ENCODE peak calls at places on chromosomes 7 and 10, in nine cellular contexts. G is gastrocnemius medialis, R is fibroblast of mammary gland, N is fibroblast of the aortic adventitia, M is tibial nerve, I is GM12865, B is hepatocyte, K is astrocyte of the spinal cord, V is choroid plexus epithelial cell. L is an unnamed sample.
A peak's percentile ranks its signal among the peaks of the same experiment; 100 is the strongest.

GRCh38 chr10:80917636-80918035 is 379.9 kb downstream of the SH2D4B start:
- DNase-seq in N (no peak), V (no peak), R (no peak), M (no peak), G (no peak), B (no peak), K (no peak), I (no peak), L (no peak)

GRCh38 chr10:100728928-100729876 is 16.2 kb upstream of the PAX2 start:
- DNase-seq in V (peak; percentile 13), B (peak; percentile 64), N (peak; percentile 18), M (no peak), I (peak; percentile 41), K (no peak), G (no peak), R (peak; percentile 19), L (peak; percentile 18)

GRCh38 chr10:46020871-46021553 is 9.4 kb downstream of the NCOA4 start:
- DNase-seq in B (no peak), G (no peak), M (no peak), R (peak; percentile 89), N (peak; percentile 80), K (peak; percentile 55), I (no peak), V (peak; percentile 95), L (peak; percentile 97)

GRCh38 chr7:7595451-7595850 is 28.8 kb downstream of the MIOS start:
- DNase-seq in M (no peak), N (peak; percentile 63), K (peak; percentile 35), I (no peak), V (peak; percentile 60), R (peak; percentile 26), B (peak; percentile 13), G (no peak), L (peak; percentile 43)

GRCh38 chr7:55539380-55539779 is 32.9 kb downstream of the VOPP1 start:
- DNase-seq in K (peak; percentile 50), G (no peak), M (no peak), B (no peak), I (peak; percentile 45), V (no peak), R (no peak), N (no peak), L (no peak)

GRCh38 chr7:17405786-17406185 is 107.3 kb downstream of the AHR start:
- DNase-seq in K (peak; percentile 89), R (peak; percentile 96), M (no peak), V (peak; percentile 96), B (peak; percentile 13), I (no peak), N (peak; percentile 91), G (no peak), L (peak; percentile 90)

GRCh38 chr7:27314111-27314510 is 71.5 kb downstream of the EVX1 start:
- DNase-seq in I (no peak), V (no peak), B (peak; percentile 12), G (no peak), R (no peak), N (no peak), K (no peak), M (no peak), L (no peak)

GRCh38 chr7:85464042-85464651 is 277.3 kb upstream of the SEMA3D start:
- DNase-seq in V (peak; percentile 19), M (no peak), R (no peak), G (no peak), B (no peak), I (no peak), N (peak; percentile 27), K (peak; percentile 19), L (no peak)

GRCh38 chr7:73718905-73719805 is at the start of gene STX1A:
- DNase-seq in R (peak; percentile 51), N (peak; percentile 58), G (peak; percentile 62), B (peak; percentile 92), M (no peak), V (peak; percentile 74), I (peak; percentile 80), K (peak; percentile 70), L (peak; percentile 64)

GRCh38 chr10:26479766-26480492 is 41.8 kb downstream of the APBB1IP start:
- DNase-seq in B (no peak), N (no peak), M (no peak), G (no peak), I (peak; percentile 66), R (no peak), V (no peak), K (no peak), L (no peak)

GRCh38 chr10:26472440-26472778 is 34.3 kb downstream of the APBB1IP start:
- DNase-seq in R (no peak), V (no peak), G (no peak), N (no peak), B (no peak), I (no peak), K (no peak), M (no peak), L (no peak)

GRCh38 chr10:26478061-26478460 is 39.9 kb downstream of the APBB1IP start:
- DNase-seq in I (no peak), K (no peak), N (no peak), V (no peak), B (no peak), R (no peak), M (no peak), G (no peak), L (no peak)

GRCh38 chr10:26474062-26474461 is 35.9 kb downstream of the APBB1IP start:
- DNase-seq in B (no peak), V (no peak), I (no peak), G (no peak), M (no peak), N (peak; percentile 72), R (peak; percentile 82), K (no peak), L (peak; percentile 76)

DNA sequence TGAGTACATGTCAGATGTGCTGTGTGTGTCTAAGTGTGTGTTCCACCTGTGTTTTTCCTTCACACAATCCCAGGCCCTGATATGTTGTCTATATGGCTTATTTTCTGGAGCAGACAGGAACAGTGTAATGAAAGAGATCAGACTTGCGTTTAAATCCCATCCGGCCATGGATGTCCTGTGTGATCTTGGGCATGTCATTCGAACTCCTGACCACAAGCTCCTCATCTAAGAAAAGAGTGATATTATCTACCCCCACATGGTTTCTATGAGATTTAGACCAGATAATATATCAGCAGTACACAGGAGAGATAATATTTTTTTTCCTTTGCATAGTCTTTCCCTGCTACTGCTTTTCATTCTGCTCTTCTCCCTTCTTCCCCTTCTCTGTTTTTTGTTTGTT is 37.3 kb downstream of the APBB1IP start:
- DNase-seq in K (no peak), V (no peak), M (no peak), G (no peak), R (no peak), B (no peak), I (no peak), N (no peak), L (no peak)
- H3K4me3 ChIP-seq in K (no peak overlapping the region), V (no peak overlapping the region), M (no peak overlapping the region), G (no peak overlapping the region), R (no peak overlapping the region), B (no peak overlapping the region), I (no peak overlapping the region), N (no peak overlapping the region), L (no peak overlapping the region)

DNA sequence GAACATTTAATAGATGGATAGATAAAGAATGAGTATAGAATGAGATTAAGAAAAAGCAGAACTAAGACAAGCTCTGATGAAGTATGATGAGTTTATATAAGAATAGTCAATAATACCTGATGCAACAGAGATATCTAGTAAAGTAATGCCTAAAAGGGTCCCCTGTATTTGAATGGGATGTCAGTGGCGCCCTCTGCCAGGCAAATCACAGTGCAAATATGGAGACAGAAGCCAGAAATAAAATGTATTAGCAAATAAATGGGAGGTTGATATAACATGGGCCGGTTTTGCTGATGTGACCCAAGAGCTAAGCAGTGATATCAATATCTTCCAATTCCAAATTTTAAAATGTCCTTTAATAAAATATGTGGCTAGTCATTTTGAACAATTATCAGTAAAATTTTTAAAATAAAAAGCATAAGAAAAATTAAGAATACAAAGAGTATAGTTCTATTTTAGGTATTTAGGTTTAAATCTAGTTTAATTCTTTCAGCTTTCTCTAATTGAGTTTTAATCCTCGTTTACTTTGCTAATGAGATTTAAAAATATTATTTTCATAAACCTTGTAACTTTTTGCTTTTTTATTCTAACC is 62.6 kb downstream of the ADK start:
- DNase-seq in G (no peak), B (peak; percentile 18), I (peak; percentile 47), K (peak; percentile 63), R (peak; percentile 61), M (peak; percentile 72), N (peak; percentile 74), V (peak; percentile 78), L (peak; percentile 65)
- TF ChIP-seq CTCF in G (no peak), B (peak; percentile 52), I (peak; percentile 18), K (peak; percentile 78), R (peak; percentile 73), M (no peak), N (peak; percentile 72), V (peak; percentile 87), L (peak; percentile 65)

DNA sequence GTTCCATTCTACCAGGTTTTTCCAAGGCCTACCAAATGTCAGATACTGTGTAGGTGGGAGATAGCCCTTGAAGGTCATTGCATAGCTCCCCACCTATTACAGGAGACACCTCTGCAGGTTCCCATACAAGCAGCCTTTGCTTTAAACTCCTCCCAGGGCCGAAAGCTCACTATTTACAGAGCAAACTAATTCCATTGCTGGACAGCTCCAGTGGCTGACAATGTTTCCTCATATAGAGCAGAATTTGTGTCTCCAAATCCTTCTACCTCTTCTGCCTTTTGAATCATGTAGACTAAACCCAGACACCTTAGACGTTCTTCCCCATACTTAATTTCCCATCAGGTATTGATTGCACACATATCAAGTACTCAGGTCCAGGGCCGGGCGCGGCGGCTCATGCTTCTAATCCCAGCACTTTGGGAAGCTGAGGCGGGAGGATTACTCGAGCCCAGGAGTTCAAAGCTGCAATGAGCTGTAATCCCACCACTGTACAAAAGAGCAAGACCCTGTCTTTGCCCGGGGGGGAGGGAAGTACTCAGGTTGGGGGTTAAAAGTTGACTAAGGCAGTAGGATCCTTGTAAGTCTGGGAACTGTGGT is 2.1 kb downstream of the CNNM1 start:
- DNase-seq in M (no peak), N (no peak), V (peak; percentile 27), I (no peak), B (peak; percentile 49), G (no peak), R (peak; percentile 16), K (peak; percentile 17), L (peak; percentile 34)
- H3K4me3 ChIP-seq in M (no peak overlapping the region), N (no peak overlapping the region), V (no peak overlapping the region), I (no peak overlapping the region), B (no peak overlapping the region), G (no peak overlapping the region), R (no peak overlapping the region), K (no peak overlapping the region), L (no peak overlapping the region)

GRCh38 chr10:71063431-71063830 is 148.9 kb upstream of the UNC5B start:
- DNase-seq in N (no peak), G (no peak), K (no peak), M (no peak), I (no peak), B (no peak), V (no peak), R (no peak), L (no peak)

GRCh38 chr10:71062156-71062555 is 150.2 kb upstream of the UNC5B start:
- DNase-seq in I (no peak), G (no peak), M (no peak), N (no peak), B (no peak), V (no peak), K (no peak), R (no peak), L (no peak)

GRCh38 chr10:71065659-71066058 is 146.7 kb upstream of the UNC5B start:
- DNase-seq in G (no peak), V (no peak), B (no peak), R (no peak), K (no peak), I (no peak), M (no peak), N (no peak), L (no peak)

GRCh38 chr10:71066600-71066999 is 145.8 kb upstream of the UNC5B start:
- DNase-seq in I (no peak), V (no peak), N (no peak), K (no peak), G (no peak), M (no peak), B (no peak), R (no peak), L (no peak)

GRCh38 chr10:71064413-71065118 is 147.8 kb upstream of the UNC5B start:
- DNase-seq in B (no peak), M (no peak), K (no peak), V (peak; percentile 3), G (peak; percentile 50), N (no peak), I (no peak), R (no peak), L (no peak)
- TF ChIP-seq CTCF in B (peak; percentile 17), M (no peak), K (peak; percentile 5), V (peak; percentile 40), G (no peak), N (peak; percentile 10), I (peak; percentile 19), R (no peak), L (no peak)

L was measured in fibroblast of villous mesenchyme.